ENCODE peak calls at places on chromosomes 16 and 17, in nine cellular contexts. Q is GM23338, L is HCT116, P is MM.1S, Z is PC-3, N is OCI-LY7, M is SK-N-SH, B is neural progenitor cell, R is hepatocyte. T is an unnamed sample.

GRCh38 chr16:722835-723633 is 2.1 kb downstream of the ANTKMT start:
- DNase-seq in Q (no peak), L (no peak), P (no peak), Z (no peak), N (no peak), M (no peak), B (no peak), R (no peak), T (no peak)

GRCh38 chr16:56281256-56281805 is 90.0 kb downstream of the GNAO1 start:
- DNase-seq in Q (peak; percentile 98), L (no peak), P (no peak), Z (peak; percentile 24), N (no peak), M (peak; percentile 58), B (peak; percentile 95), R (no peak), T (peak; percentile 11)

GRCh38 chr17:1686086-1686485 is 1.4 kb upstream of the PRPF8 start:
- DNase-seq in Q (no peak), L (no peak), P (no peak), Z (peak; percentile 40), N (no peak), M (no peak), B (no peak), R (peak; percentile 37), T (no peak)

GRCh38 chr16:53457670-53458069 is 23.4 kb downstream of the RBL2 start:
- DNase-seq in Q (no peak), L (no peak), P (peak; percentile 94), Z (no peak), N (peak; percentile 89), M (no peak), B (no peak), R (no peak), T (no peak)

GRCh38 chr17:68595496-68595895 is 5.7 kb downstream of the FAM20A start:
- DNase-seq in Q (no peak), L (no peak), P (no peak), Z (no peak), N (no peak), M (no peak), B (no peak), R (no peak), T (no peak)

GRCh38 chr16:2031081-2031577 is 4.4 kb downstream of the NHERF2 start:
- DNase-seq in Q (no peak), L (no peak), P (no peak), Z (no peak), N (no peak), M (no peak), B (no peak), R (no peak), T (no peak)

GRCh38 chr16:84606081-84606875 is 11.6 kb downstream of the COTL1 start:
- DNase-seq in Q (no peak), L (no peak), P (no peak), Z (no peak), N (no peak), M (no peak), B (no peak), R (no peak), T (no peak)

GRCh38 chr17:20992987-20993862 is 49.6 kb downstream of the USP22 start:
- DNase-seq in Q (peak; percentile 92), L (peak; percentile 51), P (peak; percentile 61), Z (peak; percentile 89), N (peak; percentile 74), M (peak; percentile 95), B (peak; percentile 85), R (peak; percentile 85), T (peak; percentile 70)

GRCh38 chr16:15950167-15950854 is 895 bp downstream of the ABCC1 start:
- DNase-seq in Q (peak; percentile 31), L (no peak), P (peak; percentile 44), Z (peak; percentile 31), N (peak; percentile 58), M (peak; percentile 68), B (peak; percentile 87), R (peak; percentile 36), T (peak; percentile 70)

GRCh38 chr16:87371261-87371866 is 12.2 kb downstream of the FBXO31 start:
- DNase-seq in Q (no peak), L (no peak), P (no peak), Z (no peak), N (no peak), M (peak; percentile 76), B (peak; percentile 35), R (no peak), T (no peak)

GRCh38 chr16:72990571-72990970 is 57.4 kb downstream of the ZFHX3 start:
- DNase-seq in Q (no peak), L (no peak), P (no peak), Z (no peak), N (no peak), M (no peak), B (no peak), R (no peak), T (no peak)

GRCh38 chr16:72989203-72989991 is 58.5 kb downstream of the ZFHX3 start:
- DNase-seq in Q (no peak), L (peak; percentile 40), P (no peak), Z (peak; percentile 94), N (no peak), M (no peak), B (no peak), R (no peak), T (peak; percentile 95)

GRCh38 chr16:72990003-72990521 is 57.9 kb downstream of the ZFHX3 start:
- DNase-seq in Q (peak; percentile 39), L (peak; percentile 31), P (no peak), Z (peak; percentile 82), N (no peak), M (no peak), B (peak; percentile 45), R (peak; percentile 53), T (peak; percentile 86)

GRCh38 chr16:72987480-72987901 is 60.4 kb downstream of the ZFHX3 start:
- DNase-seq in Q (no peak), L (no peak), P (no peak), Z (peak; percentile 66), N (no peak), M (no peak), B (no peak), R (no peak), T (no peak)

GRCh38 chr16:72988568-72988967 is 59.4 kb downstream of the ZFHX3 start:
- DNase-seq in Q (no peak), L (no peak), P (no peak), Z (no peak), N (no peak), M (no peak), B (no peak), R (no peak), T (no peak)
- H3K27ac ChIP-seq in Q (no peak overlapping the region), L (no peak overlapping the region), P (no peak overlapping the region), Z (peak overlapping the region; percentile 99), N (no peak overlapping the region), M (peak overlapping the region; percentile 95), B (no peak overlapping the region), R (no peak overlapping the region), T (peak overlapping the region; percentile 90)

DNA sequence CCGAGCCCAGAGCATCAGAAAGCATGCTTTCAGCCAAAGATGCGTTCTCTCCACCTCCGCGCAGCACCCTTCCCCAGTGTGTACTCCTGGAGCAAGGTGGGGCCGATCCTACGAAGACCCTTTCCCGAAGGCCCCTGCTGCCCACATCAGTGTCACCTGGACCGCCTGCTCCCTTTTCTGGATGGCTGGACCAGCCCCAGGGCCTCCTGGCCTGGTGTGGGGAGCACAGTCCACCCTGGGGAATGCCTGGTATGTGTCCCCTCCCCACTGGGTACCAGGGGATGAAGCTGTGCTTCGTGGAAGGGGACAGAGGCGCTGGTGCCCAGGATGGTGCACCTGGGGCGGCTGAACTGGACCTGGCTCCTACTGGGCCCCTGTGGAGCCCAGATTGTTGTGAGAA is 173.8 kb downstream of the SEC14L1 start:
- DNase-seq in Q (no peak), L (no peak), P (no peak), Z (no peak), N (no peak), M (peak; percentile 32), B (no peak), R (no peak), T (no peak)
- TF ChIP-seq EZH2phosphoT487 in Q (no peak), L (no peak), P (no peak), Z (no peak), N (no peak), M (no peak), B (no peak), R (no peak), T (no peak)

GRCh38 chr17:3946711-3947235 is 17.5 kb downstream of the ATP2A3 start:
- DNase-seq in Q (no peak), L (no peak), P (no peak), Z (peak; percentile 28), N (no peak), M (no peak), B (no peak), R (no peak), T (no peak)
- H3K79me2 ChIP-seq in Q (no peaks in the 10 kb centered on the region), L (no peaks in the 10 kb centered on the region), P (peaks cover 27% of the 10 kb centered on the region), Z (no peaks in the 10 kb centered on the region), N (peaks cover 8% of the 10 kb centered on the region), M (no peaks in the 10 kb centered on the region), B (no peaks in the 10 kb centered on the region), R (no peaks in the 10 kb centered on the region), T (no peaks in the 10 kb centered on the region)

DNA sequence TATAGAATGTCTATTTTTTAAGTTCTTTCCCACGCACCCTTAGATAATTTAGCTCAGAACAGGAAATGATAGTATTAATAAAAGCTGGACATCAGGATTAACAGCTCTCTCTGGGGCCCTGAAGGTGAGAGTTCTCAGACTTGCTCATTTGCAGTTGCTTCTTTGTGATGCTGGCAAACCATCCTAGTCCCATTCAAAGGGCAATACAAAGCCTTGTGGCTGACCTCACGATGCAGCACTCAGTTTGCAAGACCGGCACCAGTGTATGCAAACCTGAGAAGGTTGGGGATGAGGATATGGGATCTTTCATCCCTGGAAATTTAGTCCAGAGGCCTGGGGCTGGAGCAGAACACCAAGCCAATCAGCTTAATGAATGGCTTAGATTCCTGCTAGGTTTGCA is 29.3 kb downstream of the STH start:
- DNase-seq in Q (no peak), L (no peak), P (no peak), Z (no peak), N (no peak), M (no peak), B (peak; percentile 52), R (no peak), T (no peak)
- H3K27ac ChIP-seq in Q (no peak overlapping the region), L (no peak overlapping the region), P (no peak overlapping the region), Z (no peak overlapping the region), N (no peak overlapping the region), M (no peak overlapping the region), B (no peak overlapping the region), R (no peak overlapping the region), T (no peak overlapping the region)

GRCh38 chr17:82933006-82933310 is 93.1 kb upstream of the ZNF750 start:
- DNase-seq in Q (no peak), L (no peak), P (no peak), Z (no peak), N (no peak), M (no peak), B (no peak), R (no peak), T (no peak)
- TF ChIP-seq EZH2phosphoT487 in Q (no peak), L (no peak), P (no peak), Z (no peak), N (no peak), M (no peak), B (no peak), R (no peak), T (no peak)

T was measured in GM23248.